ENCODE peak calls at places on chromosomes 16 and 17, in six cellular contexts. A is lower leg skin, S is Karpas-422, K is RWPE2, H is tibial nerve, F is heart right ventricle. O is an unnamed sample.

GRCh38 chr17:557371-557770 is 157.3 kb downstream of the VPS53 start:
- DNase-seq in S (no peak), A (no peak), H (no peak), K (no peak), F (no peak), O (no peak)

GRCh38 chr16:73215482-73216377 is 167.8 kb upstream of the ZFHX3 start:
- DNase-seq in F (no peak), H (no peak), A (no peak), K (no peak), S (no peak), O (no peak)

GRCh38 chr17:27346228-27346899 is 52.5 kb downstream of the WSB1 start:
- DNase-seq in A (no peak), K (no peak), H (no peak), F (no peak), S (peak; percentile 76), O (no peak)

GRCh38 chr17:42660692-42661345 is 1.7 kb downstream of the TUBG2 start:
- DNase-seq in F (no peak), A (no peak), S (no peak), H (no peak), K (no peak), O (no peak)

GRCh38 chr17:80187090-80187489 is 17.3 kb downstream of the CARD14 start:
- DNase-seq in A (no peak), F (no peak), H (peak; percentile 13), K (no peak), S (no peak), O (no peak)

GRCh38 chr17:43125967-43126910 is 1.1 kb upstream of the BRCA1 start:
- DNase-seq in H (no peak), S (no peak), F (no peak), A (no peak), K (no peak), O (peak; percentile 34)

GRCh38 chr17:5821057-5821456 is 236.7 kb upstream of the NLRP1 start:
- DNase-seq in F (no peak), A (no peak), S (no peak), K (no peak), H (no peak), O (no peak)

GRCh38 chr17:20225162-20226115 is 216.3 kb downstream of the SPECC1 start:
- DNase-seq in F (no peak), A (no peak), K (no peak), S (no peak), H (no peak), O (no peak)

GRCh38 chr16:65071371-65072311 is 50.2 kb downstream of the CDH11 start:
- DNase-seq in S (no peak), H (peak; percentile 56), K (no peak), F (peak; percentile 21), A (peak; percentile 87), O (no peak)

GRCh38 chr17:56599566-56599965 is 6.1 kb downstream of the NOG start:
- DNase-seq in S (no peak), F (no peak), A (no peak), H (no peak), K (no peak), O (peak; percentile 54)

GRCh38 chr17:27965224-27965623 is 72.1 kb upstream of the LYRM9 start:
- DNase-seq in K (no peak), F (no peak), S (no peak), A (no peak), H (no peak), O (no peak)

GRCh38 chr17:40399185-40399584 is 18.5 kb downstream of the TOP2A start:
- DNase-seq in H (no peak), F (no peak), S (peak; percentile 81), K (no peak), A (no peak), O (peak; percentile 60)

GRCh38 chr17:55825213-55825612 is 74.4 kb downstream of the PCTP start:
- DNase-seq in K (no peak), S (peak; percentile 54), A (no peak), H (no peak), F (no peak), O (peak; percentile 3)

GRCh38 chr17:55410722-55411462 is 10.7 kb downstream of the MMD start:
- DNase-seq in K (no peak), H (no peak), F (no peak), S (no peak), A (no peak), O (no peak)

GRCh38 chr17:28899212-28899815 is 1.8 kb upstream of the FLOT2 start:
- DNase-seq in F (no peak), A (no peak), S (no peak), H (no peak), K (no peak), O (no peak)

GRCh38 chr17:43908111-43908721 is 880 bp upstream of the MPP2 start:
- DNase-seq in S (peak; percentile 90), F (peak; percentile 67), A (peak; percentile 93), H (peak; percentile 72), K (no peak), O (peak; percentile 37)

GRCh38 chr17:62781356-62781755 is 26.8 kb downstream of the MARCHF10 start:
- DNase-seq in F (no peak), S (no peak), A (peak; percentile 29), H (no peak), K (no peak), O (no peak)

GRCh38 chr16:73846292-73846849 is 450.2 kb upstream of the PSMD7 start:
- DNase-seq in A (no peak), H (no peak), K (no peak), F (no peak), S (no peak), O (no peak)

GRCh38 chr17:43467981-43468541 is 15.7 kb upstream of the DHX8 start:
- DNase-seq in A (no peak), K (no peak), S (peak; percentile 23), F (no peak), H (peak; percentile 59), O (no peak)

GRCh38 chr16:71367243-71367976 is 8.9 kb downstream of the CALB2 start:
- DNase-seq in H (no peak), S (peak; percentile 83), A (no peak), K (no peak), F (no peak), O (no peak)

GRCh38 chr17:65049085-65049756 is 7.3 kb downstream of the GNA13 start:
- DNase-seq in S (no peak), A (no peak), H (no peak), F (no peak), K (no peak), O (no peak)
- H3K4me3 ChIP-seq in S (no peak overlapping the region), A (no peak overlapping the region), H (no peak overlapping the region), F (no peak overlapping the region), K (no peak overlapping the region), O (no peak overlapping the region)

GRCh38 chr17:47741109-47741792 is 8.2 kb downstream of the TBX21 start:
- DNase-seq in S (no peak), H (no peak), K (no peak), F (no peak), A (peak; percentile 65), O (no peak)

GRCh38 chr17:47736501-47737211 is 3.6 kb downstream of the TBX21 start:
- DNase-seq in S (no peak), K (no peak), A (peak; percentile 60), H (no peak), F (no peak), O (no peak)

GRCh38 chr17:47741793-47742145 is 8.7 kb downstream of the TBX21 start:
- DNase-seq in A (no peak), H (no peak), S (no peak), F (no peak), K (no peak), O (no peak)

GRCh38 chr17:47738178-47738577 is 5.1 kb downstream of the TBX21 start:
- DNase-seq in K (no peak), H (no peak), S (no peak), A (peak; percentile 20), F (no peak), O (no peak)

DNA sequence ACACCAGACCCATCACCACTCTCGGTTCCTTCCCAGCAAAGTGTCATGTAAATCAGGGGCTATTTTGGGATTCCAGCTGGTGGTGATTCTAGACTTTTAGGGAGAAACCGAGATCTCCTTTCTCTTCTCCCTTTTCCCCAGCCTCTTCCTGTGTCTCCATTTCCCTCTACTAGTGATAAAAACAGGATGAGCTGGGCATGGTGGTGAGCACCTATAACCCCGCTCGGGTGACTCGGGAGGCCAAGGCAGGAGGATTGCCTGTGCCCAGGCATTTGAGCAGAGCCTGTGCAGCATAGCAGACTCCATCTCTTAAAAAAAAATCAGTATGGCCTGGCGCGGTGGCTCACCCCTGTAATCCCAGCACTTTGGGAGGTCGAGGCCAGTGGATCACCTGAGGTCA is 6.1 kb downstream of the TBX21 start:
- DNase-seq in H (no peak), S (no peak), K (no peak), F (no peak), A (no peak), O (no peak)
- H3K4me3 ChIP-seq in H (no peak overlapping the region), S (no peak overlapping the region), K (no peak overlapping the region), F (no peak overlapping the region), A (no peak overlapping the region), O (no peak overlapping the region)

GRCh38 chr17:78883533-78884131 is 19.4 kb downstream of the CEP295NL start:
- DNase-seq in H (peak; percentile 86), K (peak; percentile 85), S (no peak), A (peak; percentile 96), F (peak; percentile 77), O (no peak)
- H3K4me3 ChIP-seq in H (peak overlapping the region; percentile 46), K (no peak overlapping the region), S (no peak overlapping the region), A (no peak overlapping the region), F (peak overlapping the region; percentile 36), O (no peak overlapping the region)

GRCh38 chr16:54280751-54281150 is 5.8 kb downstream of the IRX3 start:
- DNase-seq in K (peak; percentile 30), H (no peak), A (peak; percentile 53), F (no peak), S (no peak), O (no peak)

GRCh38 chr16:54281535-54282201 is 4.9 kb downstream of the IRX3 start:
- DNase-seq in H (no peak), K (peak; percentile 56), F (no peak), S (no peak), A (peak; percentile 82), O (no peak)

GRCh38 chr16:54275956-54276355 is 10.6 kb downstream of the IRX3 start:
- DNase-seq in F (no peak), H (no peak), A (peak; percentile 68), S (peak; percentile 53), K (peak; percentile 17), O (no peak)

GRCh38 chr16:54282202-54282922 is 4.2 kb downstream of the IRX3 start:
- DNase-seq in A (peak; percentile 88), S (no peak), K (peak; percentile 51), F (peak; percentile 76), H (no peak), O (no peak)

GRCh38 chr16:54277845-54278703 is 8.5 kb downstream of the IRX3 start:
- DNase-seq in A (peak; percentile 81), S (no peak), H (no peak), K (peak; percentile 22), F (no peak), O (peak; percentile 69)
- H3K4me3 ChIP-seq in A (no peak overlapping the region), S (no peak overlapping the region), H (no peak overlapping the region), K (no peak overlapping the region), F (no peak overlapping the region), O (peak overlapping the region; percentile 5)

GRCh38 chr17:17055286-17056166 is 13.3 kb downstream of the MPRIP start:
- DNase-seq in A (peak; percentile 87), K (no peak), S (no peak), F (no peak), H (no peak), O (no peak)
- H3K4me3 ChIP-seq in A (no peak overlapping the region), K (no peak overlapping the region), S (no peak overlapping the region), F (no peak overlapping the region), H (no peak overlapping the region), O (no peak overlapping the region)

DNA sequence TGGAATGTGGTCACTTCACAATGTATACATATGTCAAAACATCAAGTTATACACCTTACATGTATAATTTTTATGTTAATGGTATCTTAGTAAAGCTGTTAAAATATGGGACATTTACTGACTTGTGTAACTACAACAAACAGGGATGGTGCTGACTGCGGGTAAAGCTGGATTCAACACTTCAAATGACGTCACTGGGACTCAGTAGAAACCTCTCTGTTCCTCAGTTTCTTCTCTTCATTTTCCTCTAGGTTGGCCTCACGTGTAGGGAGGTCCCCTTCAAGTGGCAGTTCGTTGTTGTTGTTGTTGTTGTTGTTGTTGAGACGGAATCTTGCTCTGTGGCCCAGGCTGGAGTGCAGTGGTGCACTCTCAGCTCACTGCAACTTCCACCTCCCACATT is 182.9 kb downstream of the RBFOX1 start:
- DNase-seq in F (no peak), H (no peak), S (no peak), K (no peak), A (no peak), O (no peak)
- H3K4me3 ChIP-seq in F (no peak overlapping the region), H (no peak overlapping the region), S (no peak overlapping the region), K (no peak overlapping the region), A (no peak overlapping the region), O (no peak overlapping the region)

O was measured in Jurkat, Clone E6-1.